ENCODE peak calls at places on chromosomes 1 and 21, in five cellular contexts. One of them, this sample, is unnamed.

GRCh38 chr21:33117268-33117888 is 47.4 kb downstream of the OLIG1 start:
- DNase-seq in GM12878: no peak
- DNase-seq in HepG2: no peak
- DNase-seq in SK-N-SH: no peak
- DNase-seq in K562: no peak
- DNase-seq in this sample: no peak

GRCh38 chr1:88595355-88595754 is 88.7 kb upstream of the PKN2 start:
- DNase-seq in GM12878: peak
- DNase-seq in HepG2: peak
- DNase-seq in SK-N-SH: no peak
- DNase-seq in K562: peak
- DNase-seq in this sample: peak

GRCh38 chr21:44999428-44999971 is 59.7 kb downstream of the SLX9 start:
- DNase-seq in GM12878: no peak
- DNase-seq in HepG2: no peak
- DNase-seq in SK-N-SH: no peak
- DNase-seq in K562: no peak
- DNase-seq in this sample: no peak

GRCh38 chr1:18516473-18516872 is 35.7 kb downstream of the KLHDC7A start:
- DNase-seq in GM12878: no peak
- DNase-seq in HepG2: no peak
- DNase-seq in SK-N-SH: no peak
- DNase-seq in K562: no peak
- DNase-seq in this sample: no peak

GRCh38 chr1:1916882-1917281 is 1.8 kb downstream of the CALML6 start:
- DNase-seq in GM12878: no peak
- DNase-seq in HepG2: no peak
- DNase-seq in SK-N-SH: no peak
- DNase-seq in K562: no peak
- DNase-seq in this sample: no peak

GRCh38 chr1:110673197-110673701 is 1.5 kb downstream of the KCNA3 start:
- DNase-seq in GM12878: no peak
- DNase-seq in HepG2: no peak
- DNase-seq in SK-N-SH: peak
- DNase-seq in K562: no peak
- DNase-seq in this sample: no peak

GRCh38 chr1:34398205-34398915 is 221.7 kb downstream of the C1orf94 start:
- DNase-seq in GM12878: no peak
- DNase-seq in HepG2: no peak
- DNase-seq in SK-N-SH: no peak
- DNase-seq in K562: no peak
- DNase-seq in this sample: no peak

GRCh38 chr1:185824106-185824505 is 89.9 kb downstream of the HMCN1 start:
- DNase-seq in GM12878: no peak
- DNase-seq in HepG2: no peak
- DNase-seq in SK-N-SH: no peak
- DNase-seq in K562: no peak
- DNase-seq in this sample: no peak

GRCh38 chr1:117796226-117796625 is 133.2 kb downstream of the GDAP2 start:
- DNase-seq in GM12878: no peak
- DNase-seq in HepG2: no peak
- DNase-seq in SK-N-SH: no peak
- DNase-seq in K562: no peak
- DNase-seq in this sample: no peak

GRCh38 chr1:36553591-36554417 is 71.1 kb upstream of the CSF3R start:
- DNase-seq in GM12878: no peak
- DNase-seq in HepG2: peak
- DNase-seq in SK-N-SH: peak
- DNase-seq in K562: peak
- DNase-seq in this sample: peak

GRCh38 chr21:43928230-43928607 is 63.2 kb downstream of the AGPAT3 start:
- DNase-seq in GM12878: no peak
- DNase-seq in HepG2: no peak
- DNase-seq in SK-N-SH: no peak
- DNase-seq in K562: no peak
- DNase-seq in this sample: no peak
- TF ChIP-seq FOXM1 in GM12878: no peak
- TF ChIP-seq FOXM1 in HepG2: no peak
- TF ChIP-seq FOXM1 in SK-N-SH: no peak
- TF ChIP-seq FOXM1 in K562: no peak
- TF ChIP-seq FOXM1 in this sample: no peak

GRCh38 chr1:53412285-53413174 is 46.7 kb upstream of the DMRTB1 start:
- DNase-seq in GM12878: no peak
- DNase-seq in HepG2: no peak
- DNase-seq in SK-N-SH: no peak
- DNase-seq in K562: no peak
- DNase-seq in this sample: no peak
- TF ChIP-seq FOXM1 in GM12878: no peak
- TF ChIP-seq FOXM1 in HepG2: no peak
- TF ChIP-seq FOXM1 in SK-N-SH: no peak
- TF ChIP-seq FOXM1 in K562: no peak
- TF ChIP-seq FOXM1 in this sample: no peak

GRCh38 chr1:193141804-193142203 is 20.0 kb downstream of the CDC73 start:
- DNase-seq in GM12878: no peak
- DNase-seq in HepG2: no peak
- DNase-seq in SK-N-SH: no peak
- DNase-seq in K562: no peak
- DNase-seq in this sample: no peak

GRCh38 chr1:193140254-193140653 is 18.4 kb downstream of the CDC73 start:
- DNase-seq in GM12878: no peak
- DNase-seq in HepG2: no peak
- DNase-seq in SK-N-SH: no peak
- DNase-seq in K562: no peak
- DNase-seq in this sample: no peak

GRCh38 chr1:193144361-193144938 is 22.6 kb downstream of the CDC73 start:
- DNase-seq in GM12878: no peak
- DNase-seq in HepG2: no peak
- DNase-seq in SK-N-SH: no peak
- DNase-seq in K562: no peak
- DNase-seq in this sample: no peak

GRCh38 chr1:193142409-193142808 is 20.6 kb downstream of the CDC73 start:
- DNase-seq in GM12878: no peak
- DNase-seq in HepG2: no peak
- DNase-seq in SK-N-SH: no peak
- DNase-seq in K562: no peak
- DNase-seq in this sample: no peak

DNA sequence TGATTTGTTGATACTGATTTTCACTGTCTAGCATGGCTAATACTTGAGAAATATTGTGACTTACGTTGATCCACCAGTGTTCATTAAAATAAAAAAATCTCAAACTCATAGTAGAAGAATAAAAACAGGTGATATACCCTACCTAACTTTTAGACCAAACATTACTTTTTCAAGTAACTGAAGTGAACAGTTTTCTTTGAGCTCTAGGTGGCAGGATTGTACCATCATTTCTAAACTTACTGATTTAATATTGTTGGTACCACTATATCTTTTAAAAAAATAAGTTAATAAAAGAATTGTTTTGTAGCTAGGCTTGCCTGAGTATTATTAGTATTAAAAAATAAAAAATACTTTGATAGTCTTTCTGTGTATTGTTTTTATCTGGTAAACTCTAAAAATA is 21.5 kb downstream of the CDC73 start:
- DNase-seq in GM12878: no peak
- DNase-seq in HepG2: no peak
- DNase-seq in SK-N-SH: no peak
- DNase-seq in K562: no peak
- DNase-seq in this sample: no peak
- TF ChIP-seq FOXM1 in GM12878: no peak
- TF ChIP-seq FOXM1 in HepG2: no peak
- TF ChIP-seq FOXM1 in SK-N-SH: no peak
- TF ChIP-seq FOXM1 in K562: no peak
- TF ChIP-seq FOXM1 in this sample: no peak

GRCh38 chr1:30886710-30887428 is 21.7 kb downstream of the SDC3 start:
- DNase-seq in GM12878: no peak
- DNase-seq in HepG2: no peak
- DNase-seq in SK-N-SH: no peak
- DNase-seq in K562: no peak
- DNase-seq in this sample: no peak
- TF ChIP-seq FOXM1 in GM12878: no peak
- TF ChIP-seq FOXM1 in HepG2: no peak
- TF ChIP-seq FOXM1 in SK-N-SH: no peak
- TF ChIP-seq FOXM1 in K562: peak
- TF ChIP-seq FOXM1 in this sample: no peak

This sample was measured in HEK293T.